ENCODE peak calls at places on chromosome 19, in five cellular contexts. J, K, M, X and O are unnamed samples.

GRCh38 chr19:38337360-38337653 is 1.7 kb downstream of the CATSPERG start:
- DNase-seq in K (no peak), J (no peak), M (no peak), X (no peak), O (no peak)

GRCh38 chr19:7250057-7250596 is 44.1 kb downstream of the INSR start:
- DNase-seq in X (no peak), K (no peak), J (no peak), M (no peak), O (no peak)

GRCh38 chr19:5127710-5128109 is 158.8 kb downstream of the KDM4B start:
- DNase-seq in K (no peak), J (no peak), X (no peak), M (no peak), O (no peak)

GRCh38 chr19:51660975-51661600 is 14.5 kb upstream of the SIGLEC14 start:
- DNase-seq in J (no peak), K (peak; percentile 75), X (peak; percentile 56), M (no peak), O (peak; percentile 45)

GRCh38 chr19:11814707-11815050 is 606 bp downstream of the ZNF440 start:
- DNase-seq in J (no peak), K (no peak), M (no peak), X (peak; percentile 24), O (no peak)

GRCh38 chr19:42850981-42851717 is 28.4 kb downstream of the PSG1 start:
- DNase-seq in J (peak; percentile 89), K (no peak), M (no peak), X (peak; percentile 15), O (peak; percentile 81)

GRCh38 chr19:51359294-51359693 is 6.9 kb downstream of the ETFB start:
- DNase-seq in J (no peak), K (no peak), X (no peak), M (no peak), O (no peak)

GRCh38 chr19:17394891-17395415 is 957 bp upstream of the CCDC194 start:
- DNase-seq in K (no peak), X (peak; percentile 57), J (no peak), M (no peak), O (no peak)

GRCh38 chr19:18543814-18544475 is 572 bp upstream of the FKBP8 start:
- DNase-seq in X (peak; percentile 82), M (peak; percentile 72), K (peak; percentile 66), J (no peak), O (no peak)

GRCh38 chr19:4829001-4829712 is 2.4 kb downstream of the TICAM1 start:
- DNase-seq in K (no peak), M (no peak), X (peak; percentile 59), J (no peak), O (no peak)

GRCh38 chr19:369876-370275 is 25.3 kb upstream of the MIER2 start:
- DNase-seq in X (no peak), J (no peak), K (no peak), M (no peak), O (no peak)

GRCh38 chr19:39372047-39372802 is 18.7 kb downstream of the PAF1 start:
- DNase-seq in X (peak; percentile 57), J (peak; percentile 93), M (no peak), K (peak; percentile 79), O (peak; percentile 85)

GRCh38 chr19:56211718-56212117 is 9.6 kb downstream of the ZSCAN5C start:
- DNase-seq in K (no peak), X (no peak), M (no peak), J (no peak), O (no peak)

GRCh38 chr19:30297969-30298368 is 74.2 kb upstream of the ZNF536 start:
- DNase-seq in K (no peak), M (no peak), X (no peak), J (no peak), O (no peak)

GRCh38 chr19:8388612-8388958 is 1.6 kb upstream of the RAB11B start:
- DNase-seq in J (no peak), X (no peak), K (no peak), M (no peak), O (no peak)

GRCh38 chr19:29378543-29379105 is 147.2 kb upstream of the VSTM2B start:
- DNase-seq in M (no peak), J (peak; percentile 31), K (peak; percentile 18), X (no peak), O (no peak)

GRCh38 chr19:33404916-33405315 is 31.4 kb downstream of the CEBPG start:
- DNase-seq in J (peak; percentile 43), K (no peak), M (no peak), X (peak; percentile 6), O (no peak)

GRCh38 chr19:29393915-29394460 is 131.8 kb upstream of the VSTM2B start:
- DNase-seq in X (no peak), J (no peak), M (no peak), K (no peak), O (no peak)

GRCh38 chr19:6379744-6380143 is 4.0 kb upstream of the PSPN start:
- DNase-seq in X (no peak), M (no peak), K (no peak), J (no peak), O (no peak)

GRCh38 chr19:30112171-30112570 is 170.1 kb downstream of the URI1 start:
- DNase-seq in J (no peak), X (no peak), K (no peak), M (no peak), O (no peak)

GRCh38 chr19:30691767-30692516 is 319.8 kb downstream of the ZNF536 start:
- DNase-seq in M (no peak), J (no peak), K (no peak), X (no peak), O (no peak)

GRCh38 chr19:15282311-15282705 is 50.0 kb downstream of the BRD4 start:
- DNase-seq in M (no peak), J (no peak), X (no peak), K (no peak), O (no peak)

GRCh38 chr19:812819-813358 is 8.9 kb downstream of the PLPPR3 start:
- DNase-seq in M (no peak), J (no peak), K (no peak), X (no peak), O (no peak)

GRCh38 chr19:55088543-55089265 is 13.0 kb downstream of the EPS8L1 start:
- DNase-seq in J (no peak), K (peak; percentile 80), M (no peak), X (peak; percentile 82), O (no peak)

GRCh38 chr19:51460164-51460992 is 2.1 kb upstream of the SIGLEC8 start:
- DNase-seq in K (no peak), J (no peak), M (no peak), X (no peak), O (no peak)

GRCh38 chr19:48249502-48250014 is 6.2 kb downstream of the CARD8 start:
- DNase-seq in K (peak; percentile 53), M (peak; percentile 78), J (peak; percentile 73), X (peak; percentile 58), O (no peak)

GRCh38 chr19:17794731-17795494 is at the start of gene B3GNT3:
- DNase-seq in J (no peak), K (peak; percentile 38), X (peak; percentile 95), M (no peak), O (no peak)

GRCh38 chr19:8610041-8610927 is at the start of gene ADAMTS10:
- DNase-seq in X (peak; percentile 18), K (no peak), M (no peak), J (peak; percentile 78), O (no peak)

GRCh38 chr19:37929512-37929911 is 22.5 kb downstream of the SIPA1L3 start:
- DNase-seq in X (no peak), M (no peak), K (no peak), J (no peak), O (no peak)

GRCh38 chr19:313988-314815 is 23.0 kb upstream of the PLPP2 start:
- DNase-seq in K (no peak), J (peak; percentile 52), X (no peak), M (no peak), O (no peak)

DNA sequence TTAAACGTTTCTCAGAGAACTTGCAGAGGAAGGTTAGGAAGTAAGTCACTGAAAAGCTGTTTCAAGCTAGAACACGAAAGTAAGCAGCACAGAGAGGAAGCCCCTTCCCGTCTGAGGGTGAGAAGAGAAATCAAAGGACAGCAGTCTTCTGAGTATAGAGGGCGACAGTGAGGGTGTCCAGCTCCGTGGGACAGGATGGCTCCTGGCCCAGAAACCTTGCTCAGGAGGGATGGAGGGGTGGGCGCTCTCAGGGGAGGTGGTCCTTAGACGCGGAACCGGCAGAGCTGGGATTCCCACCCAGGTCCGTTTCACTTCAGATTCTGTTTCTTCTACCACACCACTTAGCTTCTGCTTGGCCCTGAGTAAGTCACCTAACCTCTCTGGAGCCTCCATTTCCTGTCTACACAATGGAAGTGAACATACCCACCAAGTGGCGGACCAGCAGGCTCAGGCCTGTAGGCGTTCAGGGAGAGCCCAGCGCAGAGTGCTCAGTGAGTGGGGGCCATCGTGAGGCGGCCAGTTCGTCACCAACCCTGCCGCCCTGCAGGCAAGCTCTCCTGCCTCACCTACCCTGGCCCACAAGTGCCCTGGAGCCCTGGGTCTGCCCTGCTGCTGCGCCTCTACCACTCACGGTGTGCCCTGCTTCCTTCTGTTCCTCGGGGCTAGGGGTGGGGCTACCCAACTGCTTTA is 5.5 kb upstream of the RSPH6A start:
- DNase-seq in M (no peak), J (no peak), X (no peak), K (no peak), O (no peak)
- TF ChIP-seq CTCF in M (no peak), J (no peak), X (no peak), K (no peak), O (no peak)

GRCh38 chr19:10519421-10519820 is 2.2 kb upstream of the S1PR5 start:
- DNase-seq in J (no peak), K (no peak), M (no peak), X (no peak), O (no peak)

GRCh38 chr19:10517760-10518443 is 655 bp upstream of the S1PR5 start:
- DNase-seq in K (no peak), J (no peak), X (no peak), M (no peak), O (no peak)

GRCh38 chr19:10516671-10517286 is 468 bp downstream of the S1PR5 start:
- DNase-seq in J (no peak), K (no peak), M (no peak), X (no peak), O (no peak)

GRCh38 chr19:10517361-10517759 is at the start of gene S1PR5:
- DNase-seq in X (no peak), J (no peak), M (no peak), K (no peak), O (no peak)

GRCh38 chr19:10518444-10519361 is 1.5 kb upstream of the S1PR5 start:
- DNase-seq in K (no peak), M (no peak), J (no peak), X (no peak), O (no peak)
- H3K4me3 ChIP-seq in K (no peak overlapping the region), M (no peak overlapping the region), J (no peak overlapping the region), X (no peak overlapping the region), O (no peak overlapping the region)

GRCh38 chr19:1873524-1874473 is 10.4 kb upstream of the KLF16 start:
- DNase-seq in J (peak; percentile 68), M (no peak), K (no peak), X (no peak), O (no peak)
- TF ChIP-seq CTCF in J (no peak), M (no peak), K (no peak), X (no peak), O (no peak)

GRCh38 chr19:2690856-2691255 is 11.6 kb downstream of the GNG7 start:
- DNase-seq in M (no peak), X (no peak), K (no peak), J (no peak), O (no peak)

GRCh38 chr19:2693492-2693891 is 9.0 kb downstream of the GNG7 start:
- DNase-seq in X (no peak), M (no peak), J (no peak), K (no peak), O (no peak)

GRCh38 chr19:2695288-2695866 is 7.1 kb downstream of the GNG7 start:
- DNase-seq in J (no peak), K (no peak), X (no peak), M (no peak), O (no peak)

GRCh38 chr19:2691951-2692350 is 10.5 kb downstream of the GNG7 start:
- DNase-seq in J (no peak), M (no peak), K (no peak), X (no peak), O (no peak)

GRCh38 chr19:2694196-2694595 is 8.3 kb downstream of the GNG7 start:
- DNase-seq in M (no peak), J (no peak), X (no peak), K (no peak), O (no peak)
- H3K4me3 ChIP-seq in M (no peak overlapping the region), J (no peak overlapping the region), X (no peak overlapping the region), K (no peak overlapping the region), O (no peak overlapping the region)